ENCODE peak calls at places on chromosomes 13 and 19, in eight cellular contexts. L is CD4-positive, CD25-positive, alpha-beta regulatory T cell; T is lower lobe of right lung; O is right lobe of liver; Y is Karpas-422; B is prostate gland; W is IMR-90; M is heart left ventricle. I is an unnamed sample.

GRCh38 chr19:42095814-42096230 is 19.9 kb downstream of the ZNF574 start:
- DNase-seq in T (peak), Y (no peak), O (no peak), L (no peak), B (no peak), W (no peak), M (no peak), I (no peak)

GRCh38 chr13:110689711-110690110 is 16.2 kb downstream of the CARS2 start:
- DNase-seq in L (no peak), W (no peak), Y (no peak), B (no peak), O (no peak), M (no peak), T (no peak), I (no peak)

GRCh38 chr13:70967564-70967963 is 859.3 kb upstream of the KLHL1 start:
- DNase-seq in L (no peak), M (no peak), Y (no peak), T (no peak), W (no peak), O (no peak), B (no peak), I (no peak)

GRCh38 chr13:113157206-113157928 is 1.1 kb upstream of the PROZ start:
- DNase-seq in W (no peak), O (no peak), B (no peak), L (no peak), M (no peak), Y (no peak), T (no peak), I (no peak)

GRCh38 chr19:2702170-2703076 is at the start of gene GNG7:
- DNase-seq in T (peak), O (peak), M (peak), L (peak), B (peak), W (peak), Y (peak), I (no peak)

GRCh38 chr19:47309608-47310007 is at the start of gene C5AR1:
- DNase-seq in Y (peak), L (no peak), W (no peak), T (peak), O (peak), M (peak), B (no peak), I (no peak)

GRCh38 chr19:16301999-16302694 is 22.5 kb upstream of the KLF2 start:
- DNase-seq in O (no peak), W (peak), M (no peak), Y (peak), L (no peak), T (no peak), B (no peak), I (no peak)

GRCh38 chr19:48403606-48404005 is 10.1 kb downstream of the GRIN2D start:
- DNase-seq in L (peak), O (no peak), M (peak), B (peak), W (peak), T (no peak), Y (peak), I (no peak)

GRCh38 chr19:14916848-14917247 is 24.4 kb upstream of the OR7C2 start:
- DNase-seq in Y (peak), W (no peak), L (no peak), B (no peak), O (no peak), M (no peak), T (no peak), I (no peak)

GRCh38 chr13:98581971-98582702 is 5.2 kb upstream of the STK24 start:
- DNase-seq in B (no peak), O (no peak), T (no peak), W (peak), L (no peak), Y (peak), M (no peak), I (peak)

GRCh38 chr13:84605927-84606326 is 723.7 kb upstream of the SLITRK1 start:
- DNase-seq in B (no peak), T (no peak), Y (no peak), L (no peak), O (no peak), W (no peak), M (no peak), I (no peak)

GRCh38 chr19:4049432-4049831 is 17.3 kb downstream of the ZBTB7A start:
- DNase-seq in T (peak), M (peak), L (no peak), B (no peak), Y (no peak), W (no peak), O (no peak), I (no peak)
- H3K27ac ChIP-seq in T (no peak), M (peak), L (no peak), B (no peak), Y (no peak), W (no peak), O (no peak), I (no peak)

GRCh38 chr13:93217701-93218100 is 8.9 kb upstream of the GPC6 start:
- DNase-seq in B (no peak), O (no peak), T (no peak), Y (no peak), L (no peak), W (no peak), M (no peak), I (peak)
- H3K27ac ChIP-seq in B (no peak), O (no peak), T (no peak), Y (no peak), L (no peak), W (peak), M (no peak), I (no peak)

GRCh38 chr19:20035935-20036334 is 3.4 kb downstream of the ZNF682 start:
- DNase-seq in Y (no peak), O (no peak), W (no peak), L (no peak), M (no peak), B (no peak), T (no peak), I (no peak)

GRCh38 chr19:20039203-20039723 is at the start of gene ZNF682:
- DNase-seq in B (peak), L (peak), O (peak), T (peak), Y (peak), M (peak), W (peak), I (peak)

DNA sequence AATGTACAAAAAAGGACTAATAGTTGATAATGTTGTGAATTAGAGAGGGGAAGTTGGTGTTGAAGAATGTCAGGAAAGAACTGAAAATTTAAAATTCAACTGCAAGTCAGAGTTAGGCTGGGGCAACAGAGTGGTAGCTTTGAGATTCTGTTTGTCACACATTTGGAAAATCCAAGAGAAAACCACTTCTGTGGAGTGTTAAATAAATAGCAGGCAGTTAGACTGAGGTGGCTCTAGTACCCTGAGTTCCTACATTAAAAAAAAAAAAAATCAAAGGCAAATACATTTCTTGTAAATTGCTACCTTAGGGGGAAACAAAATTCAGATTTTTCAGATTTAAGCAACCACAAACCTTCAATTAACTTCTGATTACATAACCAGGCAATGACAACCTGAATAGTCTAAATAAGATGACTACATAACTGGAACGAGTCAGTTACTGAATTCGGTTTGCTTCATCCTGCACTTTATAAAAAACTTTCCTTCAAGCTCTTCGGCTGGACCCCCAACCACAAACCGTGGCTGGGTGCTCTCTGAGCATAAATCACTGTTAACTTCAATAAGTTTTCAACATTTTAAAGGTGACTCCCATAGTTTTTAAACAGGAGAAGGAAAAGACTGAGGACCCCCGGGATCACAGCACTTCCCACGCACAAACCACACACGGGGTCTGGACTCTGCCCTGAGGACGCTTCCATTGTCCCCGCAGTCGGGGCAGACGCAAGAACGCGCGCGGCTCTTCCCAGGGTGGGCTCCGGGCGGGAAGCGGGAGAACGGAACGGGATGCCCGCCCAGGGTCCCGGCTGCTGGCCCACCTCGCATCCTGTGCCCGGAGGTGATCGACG is 725 bp downstream of the ZNF682 start:
- DNase-seq in W (peak), T (no peak), O (no peak), B (no peak), Y (peak), M (no peak), L (peak), I (no peak)
- H3K27ac ChIP-seq in W (peak), T (peak), O (peak), B (peak), Y (no peak), M (peak), L (peak), I (peak)

GRCh38 chr19:11597202-11598102 is at the start of gene ZNF627:
- DNase-seq in Y (peak), B (peak), T (peak), O (peak), M (peak), W (peak), L (peak), I (peak)

GRCh38 chr19:11594084-11594483 is 3.2 kb upstream of the ZNF627 start:
- DNase-seq in O (no peak), M (no peak), Y (no peak), B (no peak), L (no peak), T (no peak), W (no peak), I (no peak)

GRCh38 chr19:11598746-11599145 is 1.5 kb downstream of the ZNF627 start:
- DNase-seq in M (no peak), Y (peak), W (no peak), O (no peak), B (no peak), L (no peak), T (no peak), I (no peak)

GRCh38 chr19:11596156-11596555 is 1.1 kb upstream of the ZNF627 start:
- DNase-seq in W (no peak), T (no peak), B (no peak), O (no peak), M (no peak), L (no peak), Y (peak), I (no peak)

GRCh38 chr19:11598103-11598483 is 810 bp downstream of the ZNF627 start:
- DNase-seq in W (no peak), B (no peak), L (no peak), Y (no peak), O (no peak), M (no peak), T (no peak), I (no peak)
- H3K27ac ChIP-seq in W (peak), B (peak), L (no peak), Y (peak), O (no peak), M (peak), T (peak), I (peak)

GRCh38 chr13:46160065-46160464 is 21.9 kb downstream of the LCP1 start:
- DNase-seq in O (no peak), W (no peak), L (no peak), M (no peak), Y (no peak), B (no peak), T (no peak), I (no peak)
- H3K27ac ChIP-seq in O (no peak), W (no peak), L (peak), M (no peak), Y (no peak), B (peak), T (no peak), I (no peak)

GRCh38 chr19:40271706-40272105 is 13.4 kb downstream of the AKT2 start:
- DNase-seq in W (no peak), L (no peak), Y (no peak), M (peak), T (no peak), B (no peak), O (no peak), I (no peak)

GRCh38 chr19:40272261-40272660 is 12.9 kb downstream of the AKT2 start:
- DNase-seq in W (no peak), T (no peak), Y (no peak), L (no peak), B (no peak), M (peak), O (no peak), I (no peak)

GRCh38 chr19:40270362-40271089 is 14.6 kb downstream of the AKT2 start:
- DNase-seq in M (no peak), L (no peak), W (no peak), Y (no peak), T (no peak), B (no peak), O (no peak), I (no peak)

GRCh38 chr19:40274585-40275544 is 10.3 kb downstream of the AKT2 start:
- DNase-seq in O (no peak), L (peak), M (peak), T (no peak), Y (peak), B (no peak), W (no peak), I (no peak)

DNA sequence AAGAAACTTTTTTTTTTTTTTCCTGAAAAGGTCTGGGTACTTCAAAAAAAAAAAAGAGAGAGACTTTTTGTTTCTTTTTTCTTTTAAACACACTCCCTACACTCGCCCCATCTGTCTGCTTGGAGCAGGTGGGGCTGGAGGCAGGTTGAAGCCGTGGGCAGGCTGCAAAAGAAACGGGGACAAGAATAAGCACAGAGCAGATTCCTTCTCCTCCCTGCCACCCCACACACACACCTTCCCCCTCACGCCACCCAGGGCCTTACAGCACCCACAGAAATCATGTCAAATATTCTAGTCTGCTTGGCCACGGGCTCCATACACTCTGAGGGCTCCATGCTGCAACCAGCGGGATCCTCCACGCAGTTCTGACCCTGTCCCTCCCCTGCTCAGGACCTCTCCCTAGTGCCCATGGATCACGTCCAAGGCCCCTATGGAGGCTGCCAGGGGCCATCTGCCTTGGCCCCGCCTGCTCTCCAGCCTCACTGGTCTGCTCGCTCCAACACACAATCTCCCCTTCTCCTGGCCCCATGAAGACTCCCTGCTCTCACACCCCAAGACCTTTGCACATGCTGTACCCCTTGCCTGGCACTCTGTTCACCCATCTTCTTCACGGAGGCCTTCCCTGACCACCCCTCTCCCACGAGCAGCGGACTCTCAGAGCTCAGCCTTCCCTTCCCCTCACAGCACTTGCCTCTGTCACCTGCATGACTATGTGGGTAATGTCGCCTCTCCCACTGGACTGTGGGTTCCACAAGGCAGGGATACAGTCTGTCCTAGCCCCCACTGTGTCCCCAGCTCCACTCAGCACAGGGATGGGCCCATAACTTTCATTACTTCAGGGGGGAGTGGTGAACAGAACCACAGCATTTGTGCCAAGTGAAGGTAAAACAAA is 11.4 kb downstream of the AKT2 start:
- DNase-seq in M (peak), W (no peak), L (no peak), Y (no peak), T (no peak), B (no peak), O (no peak), I (no peak)
- H3K27ac ChIP-seq in M (peak), W (no peak), L (no peak), Y (peak), T (no peak), B (no peak), O (no peak), I (no peak)

GRCh38 chr19:17719730-17720486 is 628 bp downstream of the MAP1S start:
- DNase-seq in Y (peak), W (no peak), O (peak), M (no peak), B (peak), T (peak), L (no peak), I (no peak)
- H3K27ac ChIP-seq in Y (peak), W (peak), O (peak), M (peak), B (peak), T (peak), L (peak), I (peak)